ENCODE peak calls at places on chromosome 2, in five cellular contexts. One of them, this sample, is unnamed.

GRCh38 chr2:42810971-42811865 is 18.8 kb upstream of the HAAO start:
- DNase-seq in GM13977: peak; percentile 62
- DNase-seq in cardiac fibroblast: peak; percentile 52
- DNase-seq in body of pancreas: peak; percentile 34
- DNase-seq in Peyer's patch: peak; percentile 65
- DNase-seq in this sample: peak; percentile 58

GRCh38 chr2:55550368-55551102 is 31.0 kb downstream of the CFAP36 start:
- DNase-seq in Peyer's patch: no peak
- DNase-seq in cardiac fibroblast: peak; percentile 89
- DNase-seq in GM13977: no peak
- DNase-seq in body of pancreas: no peak
- DNase-seq in this sample: no peak

GRCh38 chr2:11677146-11678055 is 7.4 kb upstream of the NTSR2 start:
- DNase-seq in cardiac fibroblast: no peak
- DNase-seq in Peyer's patch: no peak
- DNase-seq in body of pancreas: no peak
- DNase-seq in GM13977: no peak
- DNase-seq in this sample: no peak

GRCh38 chr2:157055660-157056199 is 201.8 kb upstream of the GALNT5 start:
- DNase-seq in body of pancreas: no peak
- DNase-seq in GM13977: no peak
- DNase-seq in cardiac fibroblast: peak; percentile 82
- DNase-seq in Peyer's patch: no peak
- DNase-seq in this sample: no peak

GRCh38 chr2:71888741-71889445 is 258.8 kb downstream of the CYP26B1 start:
- DNase-seq in Peyer's patch: no peak
- DNase-seq in GM13977: no peak
- DNase-seq in body of pancreas: no peak
- DNase-seq in cardiac fibroblast: peak; percentile 36
- DNase-seq in this sample: no peak

GRCh38 chr2:133513893-133514292 is 54.4 kb downstream of the NCKAP5 start:
- DNase-seq in Peyer's patch: no peak
- DNase-seq in GM13977: no peak
- DNase-seq in cardiac fibroblast: no peak
- DNase-seq in body of pancreas: no peak
- DNase-seq in this sample: no peak

GRCh38 chr2:7053650-7054262 is 136.5 kb downstream of the RNF144A start:
- DNase-seq in Peyer's patch: no peak
- DNase-seq in body of pancreas: peak; percentile 86
- DNase-seq in cardiac fibroblast: no peak
- DNase-seq in GM13977: no peak
- DNase-seq in this sample: no peak

GRCh38 chr2:82013641-82014040 is 1709.1 kb upstream of the LRRTM1 start:
- DNase-seq in GM13977: no peak
- DNase-seq in body of pancreas: no peak
- DNase-seq in cardiac fibroblast: no peak
- DNase-seq in Peyer's patch: no peak
- DNase-seq in this sample: no peak

GRCh38 chr2:190404487-190404886 is 3.7 kb upstream of the MFSD6 start:
- DNase-seq in body of pancreas: no peak
- DNase-seq in cardiac fibroblast: peak; percentile 15
- DNase-seq in Peyer's patch: no peak
- DNase-seq in GM13977: no peak
- DNase-seq in this sample: no peak

GRCh38 chr2:10303634-10304378 is 1.1 kb downstream of the HPCAL1 start:
- DNase-seq in Peyer's patch: peak; percentile 69
- DNase-seq in GM13977: peak; percentile 65
- DNase-seq in body of pancreas: peak; percentile 67
- DNase-seq in cardiac fibroblast: peak; percentile 28
- DNase-seq in this sample: peak; percentile 36

GRCh38 chr2:180753809-180754761 is 226.3 kb upstream of the UBE2E3 start:
- DNase-seq in cardiac fibroblast: peak; percentile 78
- DNase-seq in Peyer's patch: no peak
- DNase-seq in body of pancreas: no peak
- DNase-seq in GM13977: no peak
- DNase-seq in this sample: no peak

GRCh38 chr2:165970663-165971062 is 17.1 kb upstream of the TTC21B start:
- DNase-seq in GM13977: no peak
- DNase-seq in cardiac fibroblast: no peak
- DNase-seq in Peyer's patch: no peak
- DNase-seq in body of pancreas: no peak
- DNase-seq in this sample: no peak

GRCh38 chr2:11811036-11811654 is 64.7 kb downstream of the LPIN1 start:
- DNase-seq in GM13977: no peak
- DNase-seq in Peyer's patch: no peak
- DNase-seq in cardiac fibroblast: no peak
- DNase-seq in body of pancreas: no peak
- DNase-seq in this sample: no peak

GRCh38 chr2:187658952-187659525 is 104.8 kb upstream of the TFPI start:
- DNase-seq in Peyer's patch: no peak
- DNase-seq in body of pancreas: peak; percentile 14
- DNase-seq in cardiac fibroblast: peak; percentile 64
- DNase-seq in GM13977: no peak
- DNase-seq in this sample: no peak
- TF ChIP-seq CTCF in Peyer's patch: no peak
- TF ChIP-seq CTCF in body of pancreas: peak; percentile 10
- TF ChIP-seq CTCF in cardiac fibroblast: peak; percentile 61
- TF ChIP-seq CTCF in GM13977: peak; percentile 11
- TF ChIP-seq CTCF in this sample: no peak

DNA sequence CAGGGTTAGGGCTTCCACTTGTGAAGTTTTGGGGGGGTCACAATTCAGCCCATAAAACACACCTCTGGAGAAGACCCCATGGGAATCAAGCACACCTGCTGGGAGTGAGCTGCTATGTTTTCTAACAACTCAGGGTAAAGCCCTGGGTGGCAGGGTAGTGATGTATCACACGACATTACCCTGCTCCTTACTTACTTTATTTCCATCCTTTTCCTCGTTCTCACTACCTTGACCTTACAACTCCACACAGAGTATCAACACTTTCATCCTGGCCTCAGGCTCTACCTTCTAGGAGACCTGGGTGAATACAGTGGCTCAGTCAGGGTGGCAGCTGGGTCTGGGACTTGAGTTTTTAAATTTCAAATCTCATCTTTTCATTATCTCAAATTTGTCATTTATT is 290.3 kb downstream of the CYRIA start:
- DNase-seq in GM13977: no peak
- DNase-seq in Peyer's patch: no peak
- DNase-seq in cardiac fibroblast: no peak
- DNase-seq in body of pancreas: no peak
- DNase-seq in this sample: no peak
- TF ChIP-seq CTCF in GM13977: no peak
- TF ChIP-seq CTCF in Peyer's patch: no peak
- TF ChIP-seq CTCF in cardiac fibroblast: no peak
- TF ChIP-seq CTCF in body of pancreas: no peak
- TF ChIP-seq CTCF in this sample: no peak

DNA sequence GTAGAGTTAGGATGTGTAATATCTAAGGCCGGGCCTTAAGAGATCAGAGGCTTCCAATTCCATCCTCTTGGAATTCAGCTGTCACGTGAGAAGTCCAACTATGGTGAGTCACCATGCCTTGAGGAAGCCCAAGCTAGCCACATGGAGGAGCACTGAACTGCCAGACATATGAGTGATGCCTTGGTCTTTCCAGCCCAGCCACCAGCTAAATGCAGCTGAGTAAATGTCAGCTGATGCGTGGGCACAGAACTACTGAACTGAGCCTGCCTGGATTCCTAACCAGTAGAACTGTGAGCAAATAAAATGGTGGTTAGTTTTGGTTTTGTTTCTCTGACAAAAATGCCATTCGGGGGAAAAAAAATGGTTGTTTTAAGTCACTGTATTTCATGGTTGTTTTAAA is 153.7 kb upstream of the SERTAD2 start:
- DNase-seq in GM13977: peak; percentile 45
- DNase-seq in Peyer's patch: no peak
- DNase-seq in body of pancreas: no peak
- DNase-seq in cardiac fibroblast: peak; percentile 98
- DNase-seq in this sample: no peak
- TF ChIP-seq CTCF in GM13977: no peak
- TF ChIP-seq CTCF in Peyer's patch: no peak
- TF ChIP-seq CTCF in body of pancreas: no peak
- TF ChIP-seq CTCF in cardiac fibroblast: no peak
- TF ChIP-seq CTCF in this sample: no peak

GRCh38 chr2:237514474-237515130 is 27.6 kb downstream of the MLPH start:
- DNase-seq in GM13977: no peak
- DNase-seq in Peyer's patch: no peak
- DNase-seq in cardiac fibroblast: no peak
- DNase-seq in body of pancreas: no peak
- DNase-seq in this sample: no peak

GRCh38 chr2:237513693-237514092 is 26.6 kb downstream of the MLPH start:
- DNase-seq in GM13977: no peak
- DNase-seq in body of pancreas: no peak
- DNase-seq in Peyer's patch: no peak
- DNase-seq in cardiac fibroblast: no peak
- DNase-seq in this sample: no peak

GRCh38 chr2:237517163-237517562 is 30.1 kb downstream of the MLPH start:
- DNase-seq in body of pancreas: no peak
- DNase-seq in Peyer's patch: no peak
- DNase-seq in cardiac fibroblast: no peak
- DNase-seq in GM13977: no peak
- DNase-seq in this sample: no peak

GRCh38 chr2:237515166-237515565 is 28.1 kb downstream of the MLPH start:
- DNase-seq in body of pancreas: no peak
- DNase-seq in Peyer's patch: no peak
- DNase-seq in GM13977: no peak
- DNase-seq in cardiac fibroblast: no peak
- DNase-seq in this sample: no peak

DNA sequence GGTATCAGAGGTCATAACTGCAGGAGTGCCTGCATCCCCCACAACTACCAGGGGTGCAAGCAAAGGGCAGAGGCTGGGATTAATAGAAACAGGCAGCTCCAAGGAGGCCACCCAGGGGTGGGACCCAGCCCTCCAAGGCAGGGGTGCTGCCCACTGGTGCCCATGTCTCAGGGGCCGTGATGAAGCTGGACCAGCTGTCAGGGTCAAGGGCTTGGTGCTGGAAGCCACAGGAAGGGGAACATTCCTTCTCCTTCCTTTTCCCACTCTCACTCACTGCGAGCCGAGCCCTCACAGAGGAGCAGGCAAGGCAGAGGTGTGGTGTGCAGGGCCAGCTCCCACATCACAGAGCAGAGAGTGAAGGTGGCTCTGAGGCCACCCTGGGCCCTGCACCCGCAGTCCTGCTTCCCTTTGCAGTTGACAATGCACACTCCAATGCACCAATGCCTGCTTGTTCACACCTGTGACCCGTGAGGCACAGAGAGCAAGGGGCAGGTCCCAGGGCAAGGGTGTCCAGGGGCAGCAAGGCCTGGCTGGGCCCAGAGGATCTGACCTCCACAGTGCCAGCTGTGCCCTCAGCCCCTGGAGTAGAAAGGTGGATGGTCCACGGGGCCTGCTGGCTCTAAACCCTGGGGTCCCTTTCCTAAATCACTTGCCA is 28.7 kb downstream of the MLPH start:
- DNase-seq in GM13977: no peak
- DNase-seq in cardiac fibroblast: no peak
- DNase-seq in Peyer's patch: no peak
- DNase-seq in body of pancreas: no peak
- DNase-seq in this sample: no peak
- TF ChIP-seq CTCF in GM13977: no peak
- TF ChIP-seq CTCF in cardiac fibroblast: no peak
- TF ChIP-seq CTCF in Peyer's patch: no peak
- TF ChIP-seq CTCF in body of pancreas: no peak
- TF ChIP-seq CTCF in this sample: no peak

DNA sequence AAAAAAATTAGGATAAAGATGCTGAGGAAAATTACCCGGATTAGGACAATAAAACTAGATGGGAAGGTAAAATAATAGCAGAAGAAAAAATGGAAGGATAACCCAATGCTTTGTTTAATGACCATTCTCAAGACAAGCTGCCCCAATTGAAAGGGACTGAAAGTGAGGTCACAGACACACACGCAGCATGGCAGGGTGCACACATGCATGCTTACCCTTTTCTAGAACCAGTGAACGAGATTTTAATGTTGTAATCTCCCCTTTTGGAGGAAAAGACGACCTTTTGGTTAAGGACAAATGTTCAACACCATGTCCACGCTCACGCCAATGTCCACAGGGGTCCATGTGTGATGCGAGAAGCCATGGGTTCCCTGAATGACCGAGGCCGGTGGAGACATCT is 70.9 kb downstream of the DDX1 start:
- DNase-seq in cardiac fibroblast: no peak
- DNase-seq in GM13977: no peak
- DNase-seq in body of pancreas: no peak
- DNase-seq in Peyer's patch: no peak
- DNase-seq in this sample: no peak
- TF ChIP-seq CTCF in cardiac fibroblast: no peak
- TF ChIP-seq CTCF in GM13977: no peak
- TF ChIP-seq CTCF in body of pancreas: no peak
- TF ChIP-seq CTCF in Peyer's patch: no peak
- TF ChIP-seq CTCF in this sample: no peak

DNA sequence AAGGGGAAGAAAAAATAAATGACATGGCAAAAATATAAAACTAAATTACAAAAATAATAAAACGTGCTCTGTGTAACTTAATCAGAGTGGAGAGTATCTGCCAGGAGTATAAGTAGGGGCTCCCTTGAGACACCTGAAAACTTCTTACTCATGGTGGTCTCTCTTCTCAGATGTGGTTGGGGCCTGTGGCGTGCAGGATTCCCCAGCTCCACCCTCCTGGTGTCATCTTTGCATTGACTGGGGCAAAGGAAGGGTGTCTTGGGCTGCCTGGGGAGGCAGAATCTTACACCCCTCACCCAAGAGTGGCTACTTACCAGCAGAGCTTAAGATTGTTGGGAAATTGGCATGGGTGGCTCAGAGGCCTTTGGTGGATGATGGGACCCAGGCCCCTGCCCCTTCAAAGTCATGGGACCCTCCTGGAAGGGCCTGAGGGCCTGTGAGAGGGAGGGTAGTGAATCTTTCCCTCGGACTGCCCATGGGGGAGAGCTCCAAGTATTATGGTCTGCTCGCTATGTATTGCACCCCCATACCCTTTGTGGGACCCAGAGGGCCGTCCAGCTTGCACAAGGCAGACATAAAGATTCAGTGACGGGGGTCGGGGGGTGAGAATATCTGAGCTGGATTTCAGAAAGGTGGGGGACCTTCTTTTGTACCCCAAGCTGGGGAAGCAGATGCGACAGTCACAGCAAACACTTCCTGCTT is 6.9 kb upstream of the TRAF3IP1 start:
- DNase-seq in GM13977: peak; percentile 36
- DNase-seq in Peyer's patch: no peak
- DNase-seq in body of pancreas: no peak
- DNase-seq in cardiac fibroblast: no peak
- DNase-seq in this sample: no peak
- TF ChIP-seq CTCF in GM13977: no peak
- TF ChIP-seq CTCF in Peyer's patch: no peak
- TF ChIP-seq CTCF in body of pancreas: no peak
- TF ChIP-seq CTCF in cardiac fibroblast: no peak
- TF ChIP-seq CTCF in this sample: no peak

DNA sequence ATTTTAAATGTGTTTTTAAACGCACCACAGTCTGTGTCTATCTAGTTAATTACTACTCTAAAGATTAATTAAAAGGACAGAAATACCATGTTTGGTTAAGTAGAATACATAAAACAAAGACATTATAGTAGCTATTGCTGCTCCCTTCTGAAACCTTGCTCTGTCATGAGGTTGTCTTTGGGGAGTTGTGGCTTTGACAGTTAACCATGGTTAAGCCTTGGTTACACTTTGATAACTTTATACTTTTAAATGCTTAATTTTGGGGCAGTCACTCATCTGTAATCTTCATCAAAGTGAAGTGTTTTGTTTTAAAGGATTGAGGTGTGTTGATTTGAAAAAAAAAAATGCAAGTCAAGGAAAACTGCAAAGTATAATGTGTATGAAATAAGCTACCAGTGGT is 29.9 kb upstream of the TBR1 start:
- DNase-seq in Peyer's patch: no peak
- DNase-seq in cardiac fibroblast: no peak
- DNase-seq in body of pancreas: no peak
- DNase-seq in GM13977: no peak
- DNase-seq in this sample: no peak
- TF ChIP-seq CTCF in Peyer's patch: no peak
- TF ChIP-seq CTCF in cardiac fibroblast: no peak
- TF ChIP-seq CTCF in body of pancreas: no peak
- TF ChIP-seq CTCF in GM13977: no peak
- TF ChIP-seq CTCF in this sample: no peak

This sample was measured in natural killer cell.